ENCODE peak calls at places on chromosomes 12 and 14, in nine cellular contexts. One of them, this sample, is unnamed.

GRCh38 chr12:20194171-20194570 is 174.2 kb upstream of the PDE3A start:
- DNase-seq in cardiac muscle cell: peak; percentile 69
- DNase-seq in A673: peak; percentile 34
- DNase-seq in A549: no peak
- DNase-seq in IMR-90: peak; percentile 17
- DNase-seq in naive thymus-derived CD4-positive, alpha-beta T cell: no peak
- DNase-seq in MM.1S: no peak
- DNase-seq in heart right ventricle: no peak
- DNase-seq in CD8-positive, alpha-beta T cell: no peak
- DNase-seq in this sample: peak; percentile 50

GRCh38 chr12:108611884-108612415 is 14.1 kb upstream of the TMEM119 start:
- DNase-seq in cardiac muscle cell: peak; percentile 64
- DNase-seq in A673: peak; percentile 54
- DNase-seq in A549: peak; percentile 55
- DNase-seq in IMR-90: peak; percentile 89
- DNase-seq in naive thymus-derived CD4-positive, alpha-beta T cell: no peak
- DNase-seq in MM.1S: no peak
- DNase-seq in heart right ventricle: no peak
- DNase-seq in CD8-positive, alpha-beta T cell: peak; percentile 64
- DNase-seq in this sample: peak; percentile 70

GRCh38 chr14:76091036-76091435 is 60.7 kb upstream of the GPATCH2L start:
- DNase-seq in cardiac muscle cell: peak; percentile 28
- DNase-seq in A673: no peak
- DNase-seq in A549: no peak
- DNase-seq in IMR-90: no peak
- DNase-seq in naive thymus-derived CD4-positive, alpha-beta T cell: no peak
- DNase-seq in MM.1S: no peak
- DNase-seq in heart right ventricle: peak; percentile 42
- DNase-seq in CD8-positive, alpha-beta T cell: no peak
- DNase-seq in this sample: no peak

GRCh38 chr12:64806593-64806992 is 17.9 kb upstream of the TBC1D30 start:
- DNase-seq in cardiac muscle cell: peak; percentile 64
- DNase-seq in A673: no peak
- DNase-seq in A549: no peak
- DNase-seq in IMR-90: peak; percentile 82
- DNase-seq in naive thymus-derived CD4-positive, alpha-beta T cell: no peak
- DNase-seq in MM.1S: no peak
- DNase-seq in heart right ventricle: no peak
- DNase-seq in CD8-positive, alpha-beta T cell: no peak
- DNase-seq in this sample: no peak

GRCh38 chr14:32594766-32595165 is 265.7 kb downstream of the AKAP6 start:
- DNase-seq in cardiac muscle cell: peak; percentile 55
- DNase-seq in A673: no peak
- DNase-seq in A549: no peak
- DNase-seq in IMR-90: peak; percentile 24
- DNase-seq in naive thymus-derived CD4-positive, alpha-beta T cell: no peak
- DNase-seq in MM.1S: no peak
- DNase-seq in heart right ventricle: no peak
- DNase-seq in CD8-positive, alpha-beta T cell: no peak
- DNase-seq in this sample: no peak

GRCh38 chr12:123905319-123905925 is 67.2 kb downstream of the CCDC92 start:
- DNase-seq in cardiac muscle cell: peak; percentile 90
- DNase-seq in A673: peak; percentile 85
- DNase-seq in A549: peak; percentile 61
- DNase-seq in IMR-90: peak; percentile 81
- DNase-seq in naive thymus-derived CD4-positive, alpha-beta T cell: peak; percentile 47
- DNase-seq in MM.1S: peak; percentile 18
- DNase-seq in heart right ventricle: peak; percentile 55
- DNase-seq in CD8-positive, alpha-beta T cell: peak; percentile 72
- DNase-seq in this sample: no peak

GRCh38 chr14:101065246-101065645 is 161.7 kb upstream of the RTL1 start:
- DNase-seq in cardiac muscle cell: no peak
- DNase-seq in A673: no peak
- DNase-seq in A549: no peak
- DNase-seq in IMR-90: no peak
- DNase-seq in naive thymus-derived CD4-positive, alpha-beta T cell: no peak
- DNase-seq in MM.1S: no peak
- DNase-seq in heart right ventricle: no peak
- DNase-seq in CD8-positive, alpha-beta T cell: no peak
- DNase-seq in this sample: no peak

GRCh38 chr12:58915634-58916033 is 4.7 kb downstream of the LRIG3 start:
- DNase-seq in cardiac muscle cell: peak; percentile 64
- DNase-seq in A673: peak; percentile 50
- DNase-seq in A549: no peak
- DNase-seq in IMR-90: peak; percentile 71
- DNase-seq in naive thymus-derived CD4-positive, alpha-beta T cell: no peak
- DNase-seq in MM.1S: no peak
- DNase-seq in heart right ventricle: peak; percentile 27
- DNase-seq in CD8-positive, alpha-beta T cell: no peak
- DNase-seq in this sample: no peak

GRCh38 chr14:73252491-73253322 is 15.4 kb downstream of the PAPLN start:
- DNase-seq in cardiac muscle cell: no peak
- DNase-seq in A673: no peak
- DNase-seq in A549: no peak
- DNase-seq in IMR-90: no peak
- DNase-seq in naive thymus-derived CD4-positive, alpha-beta T cell: no peak
- DNase-seq in MM.1S: no peak
- DNase-seq in heart right ventricle: no peak
- DNase-seq in CD8-positive, alpha-beta T cell: no peak
- DNase-seq in this sample: no peak

GRCh38 chr12:79420146-79420618 is 270.6 kb downstream of the PAWR start:
- DNase-seq in cardiac muscle cell: peak; percentile 92
- DNase-seq in A673: peak; percentile 37
- DNase-seq in A549: peak; percentile 38
- DNase-seq in IMR-90: peak; percentile 95
- DNase-seq in naive thymus-derived CD4-positive, alpha-beta T cell: no peak
- DNase-seq in MM.1S: peak; percentile 35
- DNase-seq in heart right ventricle: no peak
- DNase-seq in CD8-positive, alpha-beta T cell: no peak
- DNase-seq in this sample: peak; percentile 39

GRCh38 chr14:92958373-92959188 is 35.6 kb downstream of the CHGA start:
- DNase-seq in cardiac muscle cell: no peak
- DNase-seq in A673: no peak
- DNase-seq in A549: no peak
- DNase-seq in IMR-90: no peak
- DNase-seq in naive thymus-derived CD4-positive, alpha-beta T cell: no peak
- DNase-seq in MM.1S: no peak
- DNase-seq in heart right ventricle: no peak
- DNase-seq in CD8-positive, alpha-beta T cell: no peak
- DNase-seq in this sample: no peak

GRCh38 chr12:61282790-61283575 is 977.2 kb upstream of the USP15 start:
- DNase-seq in cardiac muscle cell: no peak
- DNase-seq in A673: no peak
- DNase-seq in A549: no peak
- DNase-seq in IMR-90: no peak
- DNase-seq in naive thymus-derived CD4-positive, alpha-beta T cell: no peak
- DNase-seq in MM.1S: no peak
- DNase-seq in heart right ventricle: no peak
- DNase-seq in CD8-positive, alpha-beta T cell: no peak
- DNase-seq in this sample: no peak

GRCh38 chr12:1811281-1811947 is 9.0 kb upstream of the LRTM2 start:
- DNase-seq in cardiac muscle cell: peak; percentile 69
- DNase-seq in A673: no peak
- DNase-seq in A549: no peak
- DNase-seq in IMR-90: peak; percentile 52
- DNase-seq in naive thymus-derived CD4-positive, alpha-beta T cell: no peak
- DNase-seq in MM.1S: no peak
- DNase-seq in heart right ventricle: no peak
- DNase-seq in CD8-positive, alpha-beta T cell: no peak
- DNase-seq in this sample: no peak

GRCh38 chr12:4482936-4483335 is 37.3 kb upstream of the FGF6 start:
- DNase-seq in cardiac muscle cell: no peak
- DNase-seq in A673: no peak
- DNase-seq in A549: no peak
- DNase-seq in IMR-90: no peak
- DNase-seq in naive thymus-derived CD4-positive, alpha-beta T cell: no peak
- DNase-seq in MM.1S: no peak
- DNase-seq in heart right ventricle: no peak
- DNase-seq in CD8-positive, alpha-beta T cell: no peak
- DNase-seq in this sample: no peak

GRCh38 chr14:47678993-47679392 is 3.6 kb upstream of the MDGA2 start:
- DNase-seq in cardiac muscle cell: no peak
- DNase-seq in A673: no peak
- DNase-seq in A549: no peak
- DNase-seq in IMR-90: no peak
- DNase-seq in naive thymus-derived CD4-positive, alpha-beta T cell: no peak
- DNase-seq in MM.1S: no peak
- DNase-seq in heart right ventricle: no peak
- DNase-seq in CD8-positive, alpha-beta T cell: no peak
- DNase-seq in this sample: no peak

GRCh38 chr12:93166891-93167307 is 210.8 kb upstream of the NUDT4 start:
- DNase-seq in cardiac muscle cell: no peak
- DNase-seq in A673: no peak
- DNase-seq in A549: no peak
- DNase-seq in IMR-90: no peak
- DNase-seq in naive thymus-derived CD4-positive, alpha-beta T cell: no peak
- DNase-seq in MM.1S: no peak
- DNase-seq in heart right ventricle: no peak
- DNase-seq in CD8-positive, alpha-beta T cell: no peak
- DNase-seq in this sample: no peak
- H3K4me3 ChIP-seq in cardiac muscle cell: no peak overlapping the region
- H3K4me3 ChIP-seq in A673: no peak overlapping the region
- H3K4me3 ChIP-seq in A549: no peak overlapping the region
- H3K4me3 ChIP-seq in IMR-90: no peak overlapping the region
- H3K4me3 ChIP-seq in naive thymus-derived CD4-positive, alpha-beta T cell: no peak overlapping the region
- H3K4me3 ChIP-seq in MM.1S: peak overlapping the region; percentile 35
- H3K4me3 ChIP-seq in heart right ventricle: no peak overlapping the region
- H3K4me3 ChIP-seq in CD8-positive, alpha-beta T cell: no peak overlapping the region
- H3K4me3 ChIP-seq in this sample: no peak overlapping the region

GRCh38 chr12:89213139-89213538 is 139.2 kb downstream of the DUSP6 start:
- DNase-seq in cardiac muscle cell: no peak
- DNase-seq in A673: no peak
- DNase-seq in A549: no peak
- DNase-seq in IMR-90: no peak
- DNase-seq in naive thymus-derived CD4-positive, alpha-beta T cell: no peak
- DNase-seq in MM.1S: no peak
- DNase-seq in heart right ventricle: no peak
- DNase-seq in CD8-positive, alpha-beta T cell: no peak
- DNase-seq in this sample: no peak

GRCh38 chr12:89213747-89214146 is 138.6 kb downstream of the DUSP6 start:
- DNase-seq in cardiac muscle cell: no peak
- DNase-seq in A673: no peak
- DNase-seq in A549: no peak
- DNase-seq in IMR-90: no peak
- DNase-seq in naive thymus-derived CD4-positive, alpha-beta T cell: no peak
- DNase-seq in MM.1S: no peak
- DNase-seq in heart right ventricle: no peak
- DNase-seq in CD8-positive, alpha-beta T cell: no peak
- DNase-seq in this sample: no peak

GRCh38 chr12:89210277-89210676 is 142.0 kb downstream of the DUSP6 start:
- DNase-seq in cardiac muscle cell: no peak
- DNase-seq in A673: no peak
- DNase-seq in A549: no peak
- DNase-seq in IMR-90: no peak
- DNase-seq in naive thymus-derived CD4-positive, alpha-beta T cell: no peak
- DNase-seq in MM.1S: no peak
- DNase-seq in heart right ventricle: no peak
- DNase-seq in CD8-positive, alpha-beta T cell: no peak
- DNase-seq in this sample: no peak

GRCh38 chr12:89212339-89212771 is 139.9 kb downstream of the DUSP6 start:
- DNase-seq in cardiac muscle cell: peak; percentile 54
- DNase-seq in A673: no peak
- DNase-seq in A549: no peak
- DNase-seq in IMR-90: no peak
- DNase-seq in naive thymus-derived CD4-positive, alpha-beta T cell: no peak
- DNase-seq in MM.1S: no peak
- DNase-seq in heart right ventricle: peak; percentile 43
- DNase-seq in CD8-positive, alpha-beta T cell: no peak
- DNase-seq in this sample: no peak

GRCh38 chr12:89211456-89211855 is 140.8 kb downstream of the DUSP6 start:
- DNase-seq in cardiac muscle cell: no peak
- DNase-seq in A673: peak; percentile 49
- DNase-seq in A549: no peak
- DNase-seq in IMR-90: peak; percentile 41
- DNase-seq in naive thymus-derived CD4-positive, alpha-beta T cell: no peak
- DNase-seq in MM.1S: no peak
- DNase-seq in heart right ventricle: no peak
- DNase-seq in CD8-positive, alpha-beta T cell: no peak
- DNase-seq in this sample: no peak
- H3K27ac ChIP-seq in cardiac muscle cell: no peak overlapping the region
- H3K27ac ChIP-seq in A673: no peak overlapping the region
- H3K27ac ChIP-seq in A549: no peak overlapping the region
- H3K27ac ChIP-seq in IMR-90: no peak overlapping the region
- H3K27ac ChIP-seq in naive thymus-derived CD4-positive, alpha-beta T cell: no peak overlapping the region
- H3K27ac ChIP-seq in MM.1S: no peak overlapping the region
- H3K27ac ChIP-seq in heart right ventricle: peak overlapping the region; percentile 4
- H3K27ac ChIP-seq in CD8-positive, alpha-beta T cell: no peak overlapping the region
- H3K27ac ChIP-seq in this sample: no peak overlapping the region

DNA sequence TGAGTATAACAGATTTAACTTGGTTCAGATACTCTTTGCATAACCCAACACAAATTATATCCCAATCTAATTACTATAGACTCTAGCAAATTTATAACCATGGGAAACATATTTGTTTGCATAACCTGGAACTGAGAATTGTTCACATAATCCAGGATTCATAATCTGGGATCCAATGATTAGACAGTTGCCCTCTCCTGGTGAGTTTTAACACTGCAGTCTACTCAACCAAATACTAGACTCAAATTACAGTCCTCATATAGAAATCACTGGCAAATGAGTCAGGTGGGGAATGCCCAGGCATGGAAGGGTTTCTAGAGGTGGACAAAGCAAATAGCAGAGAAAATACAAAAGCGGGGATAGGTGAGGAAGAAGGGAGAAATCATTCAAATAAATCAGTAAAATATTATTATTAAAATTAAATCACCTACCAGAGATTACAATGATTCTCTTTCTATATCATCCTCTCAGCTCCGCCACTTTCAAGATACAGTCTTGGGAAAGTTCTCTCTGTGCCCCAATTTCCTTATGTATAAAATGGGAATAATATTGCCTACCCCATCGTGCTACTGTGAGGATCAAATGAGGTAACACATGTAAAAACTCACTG is 9.4 kb downstream of the GCH1 start:
- DNase-seq in cardiac muscle cell: peak; percentile 74
- DNase-seq in A673: peak; percentile 73
- DNase-seq in A549: peak; percentile 64
- DNase-seq in IMR-90: peak; percentile 80
- DNase-seq in naive thymus-derived CD4-positive, alpha-beta T cell: no peak
- DNase-seq in MM.1S: no peak
- DNase-seq in heart right ventricle: peak; percentile 45
- DNase-seq in CD8-positive, alpha-beta T cell: peak; percentile 27
- DNase-seq in this sample: no peak
- H3K4me3 ChIP-seq in cardiac muscle cell: no peak overlapping the region
- H3K4me3 ChIP-seq in A673: no peak overlapping the region
- H3K4me3 ChIP-seq in A549: no peak overlapping the region
- H3K4me3 ChIP-seq in IMR-90: no peak overlapping the region
- H3K4me3 ChIP-seq in naive thymus-derived CD4-positive, alpha-beta T cell: no peak overlapping the region
- H3K4me3 ChIP-seq in MM.1S: no peak overlapping the region
- H3K4me3 ChIP-seq in heart right ventricle: no peak overlapping the region
- H3K4me3 ChIP-seq in CD8-positive, alpha-beta T cell: no peak overlapping the region
- H3K4me3 ChIP-seq in this sample: no peak overlapping the region

DNA sequence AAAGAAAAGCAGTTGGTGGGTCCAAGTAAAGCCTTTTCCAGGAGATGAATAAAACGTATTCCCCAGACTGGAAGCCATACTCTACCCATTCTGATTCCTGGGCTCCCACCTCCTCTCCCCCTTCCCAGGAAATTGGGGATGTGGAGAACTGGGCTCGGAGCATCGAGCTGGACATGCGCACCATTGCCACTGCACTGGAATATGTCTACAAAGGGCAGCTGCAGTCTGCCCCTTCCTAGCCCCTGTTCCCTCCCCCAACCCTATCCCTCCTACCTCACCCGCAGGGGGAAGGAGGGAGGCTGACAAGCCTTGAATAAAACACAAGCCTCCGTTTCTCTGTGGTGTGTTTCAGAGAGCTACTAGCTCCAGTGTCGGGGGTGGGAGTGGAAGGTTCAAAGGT is 822 bp upstream of the RDH5 start:
- DNase-seq in cardiac muscle cell: no peak
- DNase-seq in A673: no peak
- DNase-seq in A549: no peak
- DNase-seq in IMR-90: no peak
- DNase-seq in naive thymus-derived CD4-positive, alpha-beta T cell: no peak
- DNase-seq in MM.1S: no peak
- DNase-seq in heart right ventricle: no peak
- DNase-seq in CD8-positive, alpha-beta T cell: no peak
- DNase-seq in this sample: no peak
- H3K27ac ChIP-seq in cardiac muscle cell: no peak overlapping the region
- H3K27ac ChIP-seq in A673: peak overlapping the region; percentile 95
- H3K27ac ChIP-seq in A549: no peak overlapping the region
- H3K27ac ChIP-seq in IMR-90: peak overlapping the region; percentile 30
- H3K27ac ChIP-seq in naive thymus-derived CD4-positive, alpha-beta T cell: no peak overlapping the region
- H3K27ac ChIP-seq in MM.1S: no peak overlapping the region
- H3K27ac ChIP-seq in heart right ventricle: no peak overlapping the region
- H3K27ac ChIP-seq in CD8-positive, alpha-beta T cell: no peak overlapping the region
- H3K27ac ChIP-seq in this sample: no peak overlapping the region